ENCODE peak calls at places on chromosomes 11 and 22, in five cellular contexts. One of them, this sample, is unnamed. For H3K27me3 and H3K4me1, the result is how much of the 10 kb centered on the place peaks cover.

GRCh38 chr22:31625661-31626426 is 36.2 kb downstream of the PISD start:
- DNase-seq in heart left ventricle: peak
- DNase-seq in tibial nerve: peak
- DNase-seq in stomach: peak
- DNase-seq in spleen: peak
- DNase-seq in this sample: peak

GRCh38 chr22:47062126-47062525 is 299.7 kb downstream of the TBC1D22A start:
- DNase-seq in spleen: peak
- DNase-seq in stomach: no peak
- DNase-seq in tibial nerve: no peak
- DNase-seq in heart left ventricle: no peak
- DNase-seq in this sample: no peak

GRCh38 chr11:79440451-79441158 is at the start of gene TENM4:
- DNase-seq in spleen: peak
- DNase-seq in stomach: peak
- DNase-seq in tibial nerve: peak
- DNase-seq in heart left ventricle: peak
- DNase-seq in this sample: peak

GRCh38 chr11:74010306-74010981 is 1.6 kb upstream of the UCP3 start:
- DNase-seq in tibial nerve: no peak
- DNase-seq in stomach: no peak
- DNase-seq in heart left ventricle: no peak
- DNase-seq in spleen: no peak
- DNase-seq in this sample: peak

GRCh38 chr22:36147196-36147788 is 13.3 kb downstream of the APOL3 start:
- DNase-seq in stomach: no peak
- DNase-seq in tibial nerve: no peak
- DNase-seq in heart left ventricle: no peak
- DNase-seq in spleen: no peak
- DNase-seq in this sample: peak

GRCh38 chr11:70948416-70948815 is 304.0 kb downstream of the SHANK2 start:
- DNase-seq in heart left ventricle: no peak
- DNase-seq in spleen: no peak
- DNase-seq in stomach: no peak
- DNase-seq in tibial nerve: no peak
- DNase-seq in this sample: no peak

GRCh38 chr22:20127869-20128618 is 3.6 kb upstream of the ZDHHC8 start:
- DNase-seq in spleen: no peak
- DNase-seq in tibial nerve: no peak
- DNase-seq in heart left ventricle: no peak
- DNase-seq in stomach: no peak
- DNase-seq in this sample: no peak

GRCh38 chr11:107908211-107908610 is 20.0 kb upstream of the RAB39A start:
- DNase-seq in spleen: no peak
- DNase-seq in heart left ventricle: no peak
- DNase-seq in stomach: no peak
- DNase-seq in tibial nerve: no peak
- DNase-seq in this sample: no peak

GRCh38 chr22:28358244-28358777 is 321.3 kb downstream of the TTC28 start:
- DNase-seq in spleen: no peak
- DNase-seq in tibial nerve: no peak
- DNase-seq in heart left ventricle: no peak
- DNase-seq in stomach: no peak
- DNase-seq in this sample: no peak

GRCh38 chr11:124877631-124878496 is 12.6 kb downstream of the ROBO3 start:
- DNase-seq in spleen: peak
- DNase-seq in heart left ventricle: no peak
- DNase-seq in tibial nerve: no peak
- DNase-seq in stomach: no peak
- DNase-seq in this sample: peak

GRCh38 chr11:65639623-65640482 is 2.0 kb downstream of the SIPA1 start:
- DNase-seq in tibial nerve: no peak
- DNase-seq in heart left ventricle: peak
- DNase-seq in stomach: no peak
- DNase-seq in spleen: peak
- DNase-seq in this sample: no peak

GRCh38 chr11:79052539-79052938 is 388.3 kb downstream of the TENM4 start:
- DNase-seq in tibial nerve: no peak
- DNase-seq in stomach: no peak
- DNase-seq in heart left ventricle: no peak
- DNase-seq in spleen: no peak
- DNase-seq in this sample: no peak

GRCh38 chr22:37164535-37164887 is 14.8 kb upstream of the IL2RB start:
- DNase-seq in tibial nerve: no peak
- DNase-seq in spleen: no peak
- DNase-seq in heart left ventricle: no peak
- DNase-seq in stomach: no peak
- DNase-seq in this sample: no peak

GRCh38 chr22:25030636-25031035 is 78.1 kb downstream of the KIAA1671 start:
- DNase-seq in stomach: no peak
- DNase-seq in heart left ventricle: peak
- DNase-seq in tibial nerve: no peak
- DNase-seq in spleen: no peak
- DNase-seq in this sample: no peak

GRCh38 chr11:62588966-62589637 is 2.2 kb downstream of the TUT1 start:
- DNase-seq in spleen: peak
- DNase-seq in stomach: no peak
- DNase-seq in heart left ventricle: no peak
- DNase-seq in tibial nerve: no peak
- DNase-seq in this sample: no peak

GRCh38 chr11:10302744-10303557 is 1.9 kb upstream of the ADM start:
- DNase-seq in stomach: peak
- DNase-seq in tibial nerve: peak
- DNase-seq in spleen: peak
- DNase-seq in heart left ventricle: peak
- DNase-seq in this sample: peak

GRCh38 chr11:19967796-19968195 is 192.5 kb downstream of the DBX1 start:
- DNase-seq in tibial nerve: no peak
- DNase-seq in spleen: no peak
- DNase-seq in stomach: no peak
- DNase-seq in heart left ventricle: no peak
- DNase-seq in this sample: no peak

GRCh38 chr11:63609536-63609935 is 4.7 kb downstream of the PLAAT3 start:
- DNase-seq in tibial nerve: no peak
- DNase-seq in heart left ventricle: peak
- DNase-seq in stomach: peak
- DNase-seq in spleen: no peak
- DNase-seq in this sample: peak

GRCh38 chr22:20507253-20508066 is at the start of gene MED15:
- DNase-seq in heart left ventricle: peak
- DNase-seq in stomach: peak
- DNase-seq in tibial nerve: peak
- DNase-seq in spleen: peak
- DNase-seq in this sample: peak

DNA sequence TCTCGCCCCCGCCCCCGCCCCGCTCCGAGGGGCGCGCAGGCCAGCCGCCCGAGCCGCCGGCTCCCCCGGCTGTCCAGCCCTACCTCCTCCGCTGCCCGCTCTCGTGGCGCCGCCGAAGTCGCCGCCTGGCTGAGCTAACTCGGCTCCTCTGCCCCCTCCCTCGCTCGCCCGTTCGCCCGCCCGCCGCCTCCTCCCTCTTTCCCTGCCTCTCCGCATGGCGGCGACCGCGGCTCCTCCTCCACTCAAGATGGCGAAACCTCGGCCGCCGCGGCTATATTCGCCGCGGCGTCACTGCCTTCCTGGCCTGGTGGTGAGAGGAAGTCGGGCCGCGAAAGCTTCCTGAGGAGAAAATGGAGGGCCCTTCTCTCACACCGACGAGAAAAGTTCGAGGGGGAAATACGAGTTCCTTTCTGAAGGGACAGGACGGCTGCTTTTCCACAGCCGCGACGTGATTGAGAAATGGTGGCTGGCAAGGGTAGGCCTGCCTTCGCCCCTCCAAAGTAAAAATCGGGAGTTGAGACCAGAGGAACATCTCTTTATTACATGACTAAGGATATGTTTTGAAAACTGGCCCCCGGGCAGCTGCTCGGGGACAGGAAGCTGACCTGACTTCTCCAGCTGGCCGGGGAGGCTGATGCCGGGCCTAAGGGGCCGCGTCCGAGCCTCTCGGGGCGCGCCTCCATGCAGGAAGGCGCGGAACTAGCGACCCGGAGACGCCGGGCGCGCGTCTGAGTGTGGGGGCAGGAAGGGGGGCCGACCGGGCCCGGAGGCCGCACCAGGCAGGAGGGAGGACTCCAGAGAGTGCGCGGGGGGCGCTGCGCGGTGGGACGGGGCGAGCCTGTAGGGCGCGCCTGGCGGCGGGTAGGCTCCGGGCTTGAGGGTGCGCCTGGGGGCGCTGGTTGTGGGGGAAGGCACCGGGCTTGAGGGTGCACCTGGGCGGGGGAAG is at the start of gene DDX6:
- DNase-seq in heart left ventricle: peak
- DNase-seq in tibial nerve: peak
- DNase-seq in spleen: peak
- DNase-seq in stomach: peak
- DNase-seq in this sample: peak
- TF ChIP-seq POLR2A in heart left ventricle: peak
- TF ChIP-seq POLR2A in tibial nerve: peak
- TF ChIP-seq POLR2A in spleen: peak
- TF ChIP-seq POLR2A in stomach: no peak
- TF ChIP-seq POLR2A in this sample: peak

DNA sequence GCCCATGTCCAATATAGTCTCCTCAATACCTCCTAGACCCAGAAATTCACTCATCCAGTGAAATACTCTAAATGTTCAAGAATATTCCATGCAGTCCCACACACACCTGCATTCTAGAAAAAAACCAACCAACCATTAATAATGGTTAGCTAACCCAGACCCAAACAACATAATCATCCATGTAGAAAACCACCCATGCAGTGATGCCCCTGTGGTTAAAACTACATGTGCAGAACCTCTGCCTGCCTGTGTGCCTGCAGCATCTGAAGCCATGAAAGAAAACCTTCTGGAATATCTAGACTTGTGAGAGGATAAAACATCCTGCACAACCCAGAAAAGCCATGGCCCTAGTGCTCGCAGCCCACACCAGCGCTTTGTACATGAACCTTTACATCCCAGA is 47.8 kb downstream of the SLC22A12 start:
- DNase-seq in stomach: no peak
- DNase-seq in tibial nerve: no peak
- DNase-seq in heart left ventricle: no peak
- DNase-seq in spleen: no peak
- DNase-seq in this sample: no peak
- H3K27me3 ChIP-seq in stomach: under half
- H3K27me3 ChIP-seq in tibial nerve: under half
- H3K27me3 ChIP-seq in heart left ventricle: under half
- H3K27me3 ChIP-seq in spleen: half or more
- H3K27me3 ChIP-seq in this sample: under half

GRCh38 chr11:21072517-21072916 is 403.1 kb downstream of the NELL1 start:
- DNase-seq in stomach: no peak
- DNase-seq in heart left ventricle: no peak
- DNase-seq in tibial nerve: no peak
- DNase-seq in spleen: no peak
- DNase-seq in this sample: no peak
- H3K4me1 ChIP-seq in stomach: under half
- H3K4me1 ChIP-seq in heart left ventricle: under half
- H3K4me1 ChIP-seq in tibial nerve: under half
- H3K4me1 ChIP-seq in spleen: under half
- H3K4me1 ChIP-seq in this sample: under half

DNA sequence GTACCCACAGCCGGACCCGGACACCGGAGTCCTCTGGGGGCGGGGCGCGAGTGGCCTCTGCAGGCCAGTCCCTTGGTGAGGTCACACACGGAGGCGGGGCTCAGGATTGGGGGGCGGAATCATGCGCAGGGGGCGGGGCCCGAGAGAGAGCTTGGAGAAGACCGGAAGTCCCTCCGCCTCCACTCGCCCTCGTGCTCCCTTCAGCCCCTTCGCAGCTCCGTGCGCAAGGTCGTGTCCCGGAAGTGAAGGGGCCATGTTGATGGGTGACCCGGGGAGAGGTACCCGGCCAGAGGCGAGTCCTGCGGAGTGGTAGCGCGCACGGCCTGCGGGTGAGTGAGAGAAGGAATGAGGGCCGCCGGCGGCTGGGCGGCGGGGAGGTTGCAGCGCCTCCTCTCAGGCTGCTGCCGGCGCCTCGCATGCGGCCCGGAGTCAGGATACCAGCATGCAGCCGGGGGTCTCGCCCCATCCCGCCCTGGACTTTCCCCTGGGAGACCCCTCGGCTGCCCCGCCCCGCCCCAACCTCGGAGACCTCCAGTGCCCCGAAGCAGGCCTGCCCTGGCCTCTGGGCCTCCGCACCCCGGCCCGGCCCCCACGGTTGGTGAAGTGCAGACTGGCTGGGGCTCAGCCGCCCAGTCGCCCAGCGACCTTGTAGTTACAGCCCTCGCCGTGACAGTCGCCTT is at the start of gene MIEF1:
- DNase-seq in spleen: peak
- DNase-seq in heart left ventricle: peak
- DNase-seq in tibial nerve: peak
- DNase-seq in stomach: peak
- DNase-seq in this sample: peak
- TF ChIP-seq POLR2A in spleen: no peak
- TF ChIP-seq POLR2A in heart left ventricle: peak
- TF ChIP-seq POLR2A in tibial nerve: no peak
- TF ChIP-seq POLR2A in stomach: no peak
- TF ChIP-seq POLR2A in this sample: peak

GRCh38 chr11:27697679-27698275 is 2.5 kb downstream of the BDNF start:
- DNase-seq in tibial nerve: no peak
- DNase-seq in stomach: no peak
- DNase-seq in heart left ventricle: no peak
- DNase-seq in spleen: no peak
- DNase-seq in this sample: no peak

GRCh38 chr11:27700351-27701261 is at the start of gene BDNF:
- DNase-seq in heart left ventricle: peak
- DNase-seq in stomach: no peak
- DNase-seq in tibial nerve: no peak
- DNase-seq in spleen: no peak
- DNase-seq in this sample: no peak

GRCh38 chr11:27698872-27699241 is 1.4 kb downstream of the BDNF start:
- DNase-seq in stomach: peak
- DNase-seq in tibial nerve: peak
- DNase-seq in spleen: peak
- DNase-seq in heart left ventricle: peak
- DNase-seq in this sample: peak

GRCh38 chr11:27699926-27700350 is 317 bp downstream of the BDNF start:
- DNase-seq in heart left ventricle: no peak
- DNase-seq in spleen: no peak
- DNase-seq in stomach: no peak
- DNase-seq in tibial nerve: no peak
- DNase-seq in this sample: no peak

GRCh38 chr11:27699242-27699925 is 871 bp downstream of the BDNF start:
- DNase-seq in spleen: no peak
- DNase-seq in heart left ventricle: no peak
- DNase-seq in stomach: no peak
- DNase-seq in tibial nerve: no peak
- DNase-seq in this sample: no peak
- H3K27me3 ChIP-seq in spleen: half or more
- H3K27me3 ChIP-seq in heart left ventricle: under half
- H3K27me3 ChIP-seq in stomach: under half
- H3K27me3 ChIP-seq in tibial nerve: under half
- H3K27me3 ChIP-seq in this sample: under half

This sample was measured in sigmoid colon.